ENCODE peak calls at places on chromosomes 13 and 19, in four cellular contexts. S is PC-3, R is transverse colon, N is mucosa of descending colon. P is an unnamed sample.
A peak's percentile ranks its signal among the peaks of the same experiment; 100 is the strongest.

GRCh38 chr19:32819415-32820400 is 49.9 kb downstream of the SLC7A9 start:
- DNase-seq in S (no peak), R (no peak), N (no peak), P (no peak)

GRCh38 chr13:109784590-109785140 is 1.7 kb downstream of the IRS2 start:
- DNase-seq in S (peak; percentile 71), R (peak; percentile 80), N (peak; percentile 83), P (peak; percentile 71)

GRCh38 chr19:35436477-35437141 is 11.4 kb upstream of the FFAR2 start:
- DNase-seq in S (peak; percentile 47), R (peak; percentile 46), N (peak; percentile 59), P (peak; percentile 23)

GRCh38 chr19:34232566-34233481 is 21.5 kb upstream of the GARRE1 start:
- DNase-seq in S (peak; percentile 86), R (no peak), N (no peak), P (peak; percentile 76)

GRCh38 chr19:49930483-49931011 is 1.2 kb upstream of the NUP62 start:
- DNase-seq in S (peak; percentile 34), R (peak; percentile 24), N (peak; percentile 32), P (no peak)

GRCh38 chr13:51058461-51059167 is 52.5 kb downstream of the C13orf42 start:
- DNase-seq in S (no peak), R (no peak), N (no peak), P (no peak)

GRCh38 chr13:33262997-33263396 is 22.6 kb downstream of the STARD13 start:
- DNase-seq in S (no peak), R (no peak), N (no peak), P (no peak)

GRCh38 chr19:46784262-46785053 is 3.9 kb downstream of the SLC1A5 start:
- DNase-seq in S (peak; percentile 80), R (peak; percentile 89), N (peak; percentile 86), P (peak; percentile 94)

GRCh38 chr19:31306006-31306753 is 43.1 kb downstream of the TSHZ3 start:
- DNase-seq in S (no peak), R (no peak), N (no peak), P (no peak)

GRCh38 chr19:6023085-6023682 is 45.2 kb upstream of the RANBP3 start:
- DNase-seq in S (peak; percentile 64), R (no peak), N (no peak), P (no peak)

GRCh38 chr19:6020972-6021805 is 43.2 kb upstream of the RANBP3 start:
- DNase-seq in S (peak; percentile 83), R (no peak), N (peak; percentile 10), P (no peak)

GRCh38 chr19:6023936-6024335 is 46.0 kb upstream of the RANBP3 start:
- DNase-seq in S (no peak), R (no peak), N (no peak), P (no peak)

GRCh38 chr19:6021878-6022569 is 44.1 kb upstream of the RANBP3 start:
- DNase-seq in S (peak; percentile 85), R (peak; percentile 81), N (peak; percentile 87), P (peak; percentile 15)

DNA sequence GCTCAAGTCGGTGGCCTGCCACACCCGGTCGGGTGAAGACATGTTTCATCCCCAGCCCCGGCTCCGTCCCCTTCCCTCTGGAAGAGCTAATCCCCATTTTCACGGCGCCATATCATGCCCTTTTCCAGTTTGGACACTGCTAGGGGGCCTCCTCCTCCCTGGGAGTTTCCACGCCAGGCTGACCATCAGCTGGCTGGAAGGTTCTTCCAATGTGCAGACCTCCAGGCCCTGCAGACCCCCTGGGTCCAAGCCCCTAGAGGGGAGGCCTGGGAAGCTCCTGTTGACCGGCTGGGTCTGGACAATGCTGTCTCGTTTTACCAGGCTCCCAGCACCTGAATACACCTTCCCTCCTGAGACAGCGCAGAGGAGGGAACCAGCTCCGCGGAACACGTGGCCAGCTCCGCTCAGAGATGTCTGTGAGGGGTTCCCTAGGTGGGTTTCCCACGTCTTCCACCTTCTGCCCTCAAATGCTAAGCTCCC is 44.7 kb upstream of the RANBP3 start:
- DNase-seq in S (no peak), R (no peak), N (no peak), P (no peak)
- TF ChIP-seq CTCF in S (peak; percentile 23), R (peak; percentile 29), N (no peak), P (no peak)

GRCh38 chr19:47794526-47794925 is 9.8 kb downstream of the TPRX1 start:
- DNase-seq in S (no peak), R (no peak), N (no peak), P (no peak)
- TF ChIP-seq CTCF in S (peak; percentile 26), R (no peak), N (no peak), P (no peak)

GRCh38 chr19:41570179-41570578 is 5.8 kb upstream of the CEACAM21 start:
- DNase-seq in S (no peak), R (no peak), N (no peak), P (peak; percentile 22)
- TF ChIP-seq CTCF in S (no peak), R (no peak), N (no peak), P (no peak)

GRCh38 chr19:38975861-38976271 is 324 bp upstream of the FBXO17 start:
- DNase-seq in S (no peak), R (no peak), N (no peak), P (peak; percentile 47)

GRCh38 chr19:38977445-38978314 is 2.1 kb upstream of the FBXO17 start:
- DNase-seq in S (no peak), R (no peak), N (no peak), P (peak; percentile 54)

GRCh38 chr19:38975214-38975860 is at the start of gene FBXO17:
- DNase-seq in S (no peak), R (peak; percentile 27), N (peak; percentile 12), P (peak; percentile 71)

GRCh38 chr19:38971672-38972071 is 3.9 kb downstream of the FBXO17 start:
- DNase-seq in S (peak; percentile 3), R (no peak), N (no peak), P (no peak)

GRCh38 chr19:38974599-38975213 is 836 bp downstream of the FBXO17 start:
- DNase-seq in S (no peak), R (no peak), N (no peak), P (no peak)
- TF ChIP-seq CTCF in S (no peak), R (no peak), N (no peak), P (no peak)

DNA sequence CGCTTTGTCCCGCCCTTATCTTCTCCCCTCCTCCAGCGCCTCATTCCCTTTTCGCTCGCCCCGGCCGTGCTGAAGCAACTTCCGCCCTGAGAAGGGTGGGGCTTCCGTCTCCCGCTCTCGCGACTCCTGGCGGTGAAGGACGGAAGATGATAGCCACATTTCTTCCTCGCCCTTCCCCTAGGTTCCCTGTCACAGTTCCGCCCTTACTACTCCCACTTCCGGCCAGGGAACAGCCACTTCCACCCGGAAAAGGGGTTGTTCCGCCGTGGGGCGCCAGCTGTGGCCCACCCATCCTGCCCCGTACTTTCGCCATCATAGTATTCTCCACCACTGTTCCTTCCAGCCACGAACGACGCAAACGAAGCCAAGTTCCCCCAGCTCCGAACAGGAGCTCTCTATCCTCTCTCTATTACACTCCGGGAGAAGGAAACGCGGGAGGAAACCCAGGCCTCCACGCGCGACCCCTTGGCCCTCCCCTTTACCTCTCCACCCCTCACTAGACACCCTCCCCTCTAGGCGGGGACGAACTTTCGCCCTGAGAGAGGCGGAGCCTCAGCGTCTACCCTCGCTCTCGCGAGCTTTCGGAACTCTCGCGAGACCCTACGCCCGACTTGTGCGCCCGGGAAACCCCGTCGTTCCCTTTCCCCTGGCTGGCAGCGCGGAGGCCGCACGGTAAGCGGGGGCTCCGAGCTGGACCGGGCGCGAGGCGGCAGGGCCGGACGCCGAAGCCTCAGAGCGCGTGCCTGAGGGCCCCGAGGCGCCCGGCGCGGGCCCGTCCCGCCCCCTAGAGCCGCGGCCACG is at the start of gene RPS19:
- DNase-seq in S (peak; percentile 97), R (peak; percentile 99), N (peak; percentile 99), P (peak; percentile 98)
- TF ChIP-seq CTCF in S (peak; percentile 48), R (peak; percentile 99), N (peak; percentile 58), P (peak; percentile 87)

GRCh38 chr19:588093-588742 is 1.5 kb upstream of the HCN2 start:
- DNase-seq in S (peak; percentile 78), R (peak; percentile 76), N (peak; percentile 71), P (peak; percentile 75)
- TF ChIP-seq CTCF in S (peak; percentile 64), R (peak; percentile 64), N (peak; percentile 39), P (no peak)

DNA sequence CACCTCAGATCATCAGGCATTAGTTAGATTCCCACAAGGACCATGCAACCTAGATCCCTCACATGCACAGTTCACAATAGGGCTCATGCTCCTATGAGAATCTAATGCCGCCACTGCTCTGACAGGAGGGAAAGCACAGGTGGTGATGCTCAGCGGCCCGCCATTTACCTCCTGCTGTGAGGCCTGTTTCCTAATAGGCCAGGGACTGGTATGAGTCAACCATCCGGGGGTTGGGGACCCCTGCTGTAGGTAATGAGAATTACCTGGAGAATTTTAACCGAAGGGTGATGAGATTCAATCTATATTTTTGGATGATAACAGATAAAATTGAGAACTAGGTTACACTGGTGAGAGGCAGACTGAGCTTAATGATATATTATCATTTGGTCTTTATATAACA is 101.4 kb downstream of the LACC1 start:
- DNase-seq in S (no peak), R (no peak), N (no peak), P (no peak)
- TF ChIP-seq CTCF in S (no peak), R (no peak), N (no peak), P (no peak)